ENCODE peak calls at places on chromosomes 6 and 20, in six cellular contexts. X is endothelial cell of umbilical vein, F is fibroblast of lung, G is transverse colon, B is heart right ventricle, C is pancreas. Y is an unnamed sample.

GRCh38 chr6:125983246-125983945 is 2.9 kb upstream of the TRMT11 start:
- DNase-seq in X (peak), F (peak), G (no peak), B (no peak), C (no peak), Y (no peak)

GRCh38 chr6:81890846-81891245 is 138.4 kb upstream of the TENT5A start:
- DNase-seq in X (no peak), F (peak), G (no peak), B (no peak), C (no peak), Y (no peak)

GRCh38 chr6:158703840-158704822 is 54.3 kb downstream of the SYTL3 start:
- DNase-seq in X (peak), F (peak), G (peak), B (peak), C (peak), Y (peak)

GRCh38 chr6:168418631-168419250 is 22.2 kb upstream of the SMOC2 start:
- DNase-seq in X (no peak), F (no peak), G (no peak), B (no peak), C (no peak), Y (peak)

GRCh38 chr6:154319231-154319858 is 37.3 kb downstream of the IPCEF1 start:
- DNase-seq in X (no peak), F (peak), G (no peak), B (no peak), C (no peak), Y (no peak)

GRCh38 chr6:155444120-155444917 is 11.3 kb downstream of the NOX3 start:
- DNase-seq in X (no peak), F (peak), G (no peak), B (no peak), C (no peak), Y (no peak)

GRCh38 chr6:37242042-37242428 is 15.5 kb upstream of the TBC1D22B start:
- DNase-seq in X (no peak), F (no peak), G (no peak), B (no peak), C (no peak), Y (no peak)

GRCh38 chr20:8918145-8918544 is 150.7 kb upstream of the PLCB4 start:
- DNase-seq in X (no peak), F (no peak), G (no peak), B (no peak), C (no peak), Y (no peak)

GRCh38 chr6:107767637-107768036 is 56.5 kb downstream of the SCML4 start:
- DNase-seq in X (no peak), F (no peak), G (no peak), B (no peak), C (no peak), Y (no peak)

GRCh38 chr6:89729818-89730217 is 89.8 kb downstream of the MDN1 start:
- DNase-seq in X (no peak), F (no peak), G (no peak), B (no peak), C (no peak), Y (no peak)

GRCh38 chr20:8402798-8403197 is 270.7 kb downstream of the PLCB1 start:
- DNase-seq in X (no peak), F (no peak), G (no peak), B (no peak), C (no peak), Y (no peak)

GRCh38 chr20:21376631-21377030 is 20.7 kb downstream of the NKX2-4 start:
- DNase-seq in X (no peak), F (no peak), G (no peak), B (no peak), C (no peak), Y (no peak)

GRCh38 chr20:38290829-38291581 is 13.0 kb upstream of the BPI start:
- DNase-seq in X (peak), F (peak), G (no peak), B (peak), C (no peak), Y (no peak)

GRCh38 chr20:37406010-37406998 is 60.4 kb downstream of the SRC start:
- DNase-seq in X (peak), F (no peak), G (peak), B (no peak), C (no peak), Y (peak)

GRCh38 chr6:148971027-148971927 is 224.4 kb downstream of the UST start:
- DNase-seq in X (no peak), F (no peak), G (no peak), B (no peak), C (no peak), Y (no peak)

GRCh38 chr6:9252784-9253183 is 817.4 kb upstream of the SLC35B3 start:
- DNase-seq in X (no peak), F (no peak), G (no peak), B (no peak), C (no peak), Y (no peak)

GRCh38 chr6:137218473-137218916 is 690 bp downstream of the IFNGR1 start:
- DNase-seq in X (peak), F (peak), G (peak), B (peak), C (no peak), Y (peak)

GRCh38 chr6:54335871-54336270 is 27.6 kb downstream of the TINAG start:
- DNase-seq in X (peak), F (peak), G (no peak), B (no peak), C (no peak), Y (no peak)

GRCh38 chr20:59661141-59661540 is 56.8 kb downstream of the PHACTR3 start:
- DNase-seq in X (no peak), F (no peak), G (no peak), B (no peak), C (no peak), Y (no peak)

GRCh38 chr6:52307900-52308372 is 23.4 kb upstream of the MCM3 start:
- DNase-seq in X (peak), F (no peak), G (no peak), B (no peak), C (no peak), Y (no peak)

GRCh38 chr6:113361014-113361645 is 496.0 kb upstream of the MARCKS start:
- DNase-seq in X (peak), F (peak), G (no peak), B (no peak), C (no peak), Y (no peak)

GRCh38 chr20:49419785-49420184 is 62.7 kb downstream of the KCNB1 start:
- DNase-seq in X (no peak), F (no peak), G (no peak), B (no peak), C (no peak), Y (no peak)

GRCh38 chr20:37479275-37479674 is 41.8 kb upstream of the NNAT start:
- DNase-seq in X (no peak), F (no peak), G (no peak), B (no peak), C (no peak), Y (no peak)

GRCh38 chr20:46951405-46951804 is 56.8 kb downstream of the EYA2 start:
- DNase-seq in X (no peak), F (no peak), G (no peak), B (no peak), C (no peak), Y (no peak)

GRCh38 chr6:22800451-22800850 is 231.1 kb downstream of the HDGFL1 start:
- DNase-seq in X (peak), F (no peak), G (no peak), B (no peak), C (no peak), Y (no peak)

GRCh38 chr6:31465718-31466117 is 32.2 kb upstream of the MICB start:
- DNase-seq in X (no peak), F (no peak), G (no peak), B (no peak), C (no peak), Y (no peak)

GRCh38 chr20:50222568-50223320 is 32.1 kb downstream of the CEBPB start:
- DNase-seq in X (no peak), F (no peak), G (no peak), B (no peak), C (peak), Y (no peak)

GRCh38 chr6:101117397-101118185 is 236.5 kb upstream of the ASCC3 start:
- DNase-seq in X (no peak), F (no peak), G (peak), B (no peak), C (no peak), Y (peak)

GRCh38 chr20:8424010-8424409 is 291.9 kb downstream of the PLCB1 start:
- DNase-seq in X (no peak), F (peak), G (no peak), B (no peak), C (no peak), Y (no peak)

GRCh38 chr6:139334791-139335446 is 39.5 kb downstream of the CITED2 start:
- DNase-seq in X (peak), F (peak), G (no peak), B (peak), C (no peak), Y (no peak)

GRCh38 chr20:25088267-25088666 is 6.3 kb upstream of the VSX1 start:
- DNase-seq in X (no peak), F (no peak), G (no peak), B (no peak), C (no peak), Y (no peak)

GRCh38 chr6:52328721-52329120 is 33.2 kb upstream of the PAQR8 start:
- DNase-seq in X (no peak), F (no peak), G (no peak), B (no peak), C (no peak), Y (no peak)

GRCh38 chr6:25934735-25935313 is 4.3 kb upstream of the SLC17A2 start:
- DNase-seq in X (no peak), F (peak), G (no peak), B (no peak), C (no peak), Y (no peak)

GRCh38 chr20:21615617-21616080 is 89.8 kb upstream of the PAX1 start:
- DNase-seq in X (peak), F (peak), G (peak), B (peak), C (peak), Y (peak)

GRCh38 chr6:16059496-16059895 is 69.4 kb upstream of the MYLIP start:
- DNase-seq in X (no peak), F (no peak), G (no peak), B (no peak), C (no peak), Y (no peak)

DNA sequence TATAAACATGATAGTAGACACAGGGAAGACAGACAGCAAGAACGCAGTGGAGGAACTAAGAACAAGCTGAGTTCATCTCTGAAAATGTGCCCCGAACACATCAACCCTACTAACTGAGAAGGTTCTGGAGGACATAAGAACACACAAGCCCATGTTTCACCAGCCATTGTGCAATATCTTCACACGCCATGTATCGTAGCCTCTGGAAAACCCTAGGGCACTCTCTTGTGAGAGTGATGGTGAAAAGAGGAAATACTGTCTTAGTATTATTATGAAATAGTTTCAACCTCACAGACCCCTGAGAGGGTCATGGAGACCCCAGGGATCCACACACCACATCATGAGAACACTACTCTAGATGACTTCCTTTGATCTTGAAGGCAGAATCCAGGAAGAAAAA is 26.1 kb upstream of the FOXF2 start:
- DNase-seq in X (no peak), F (no peak), G (no peak), B (no peak), C (no peak), Y (no peak)
- H3K4me3 ChIP-seq in X (no peak), F (no peak), G (no peak), B (no peak), C (no peak), Y (no peak)

GRCh38 chr6:132494954-132495353 is 18.0 kb downstream of the STX7 start:
- DNase-seq in X (no peak), F (no peak), G (no peak), B (no peak), C (no peak), Y (no peak)
- H3K27ac ChIP-seq in X (no peak), F (no peak), G (no peak), B (no peak), C (no peak), Y (no peak)

DNA sequence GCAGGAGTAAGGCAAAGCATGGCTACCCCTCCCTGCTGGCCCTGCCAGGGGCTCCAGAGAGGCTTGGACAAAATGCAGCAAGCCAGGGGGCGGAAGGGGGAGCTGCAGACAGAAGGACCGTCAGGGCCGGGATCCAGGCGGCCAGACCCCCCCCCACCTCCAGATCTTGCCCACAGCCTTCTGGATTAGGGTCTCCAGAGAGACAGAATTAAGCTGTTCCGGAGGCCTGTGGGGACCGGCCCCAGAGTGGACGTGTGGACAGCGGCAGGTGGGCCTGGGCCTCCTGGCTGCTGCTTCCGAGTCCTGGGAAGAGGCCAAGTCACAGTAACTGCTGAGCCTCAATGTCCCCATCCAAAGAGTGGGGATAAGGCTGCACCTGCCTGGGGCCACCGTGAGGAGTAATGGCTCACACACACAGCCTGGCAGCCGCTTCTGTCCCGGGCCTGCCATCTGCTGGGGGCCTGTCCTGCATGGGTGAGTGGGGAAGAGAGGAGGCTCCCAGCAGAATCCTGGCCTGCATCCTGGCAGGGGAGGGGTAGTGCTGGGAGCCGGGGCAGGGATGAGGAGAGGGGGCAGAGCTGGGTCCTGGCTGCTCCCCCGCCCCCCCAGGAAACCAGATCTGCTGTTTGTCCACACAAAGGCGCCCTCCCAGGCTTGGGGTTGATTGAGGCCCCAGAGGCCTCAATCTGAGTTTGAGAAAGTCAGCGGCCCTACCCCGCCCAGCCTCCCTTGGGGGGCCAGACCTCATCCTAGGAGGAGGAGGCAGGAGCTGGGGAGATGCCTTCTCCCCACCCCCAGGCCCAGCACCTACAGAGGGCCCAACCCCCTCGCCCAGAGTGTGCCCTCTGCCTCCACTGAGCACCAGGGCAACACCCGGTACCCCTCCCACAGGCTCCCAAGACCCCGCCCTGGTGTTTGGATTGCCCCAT is 3.9 kb downstream of the LAMA5 start:
- DNase-seq in X (no peak), F (no peak), G (peak), B (peak), C (peak), Y (peak)
- TF ChIP-seq CTCF in X (no peak), F (no peak), G (no peak), B (no peak), C (no peak), Y (no peak)

DNA sequence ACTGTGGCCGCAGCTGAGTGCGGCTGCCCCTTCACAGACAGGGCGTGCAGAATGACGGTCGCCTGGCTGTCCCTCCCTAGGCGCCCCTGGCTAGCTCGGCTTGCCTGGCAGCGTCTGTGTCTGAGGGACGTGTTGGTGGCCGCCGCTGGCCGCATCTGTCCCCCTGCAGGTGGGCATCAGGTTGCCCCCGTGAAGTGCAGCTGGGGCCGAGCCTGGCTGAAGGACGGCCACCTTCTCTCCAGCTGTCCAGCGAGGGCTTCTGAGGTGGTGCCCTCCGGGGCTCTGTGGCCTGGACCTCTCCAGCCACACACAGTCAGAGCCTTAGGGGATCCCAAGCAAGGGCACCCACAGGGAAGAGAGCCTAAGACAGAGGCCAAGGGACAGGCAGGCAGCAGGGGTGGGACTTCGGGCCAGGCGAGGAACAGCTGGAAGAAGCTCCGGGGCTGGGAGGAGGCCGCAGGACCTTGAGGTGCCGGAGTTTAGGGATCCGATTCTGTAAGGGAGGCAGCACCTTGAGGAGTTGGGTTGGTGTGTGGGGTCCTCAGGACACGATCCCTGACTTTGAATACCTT is 89.0 kb upstream of the EPB41L1 start:
- DNase-seq in X (no peak), F (no peak), G (no peak), B (no peak), C (no peak), Y (no peak)
- H3K4me3 ChIP-seq in X (peak), F (no peak), G (peak), B (peak), C (peak), Y (peak)

DNA sequence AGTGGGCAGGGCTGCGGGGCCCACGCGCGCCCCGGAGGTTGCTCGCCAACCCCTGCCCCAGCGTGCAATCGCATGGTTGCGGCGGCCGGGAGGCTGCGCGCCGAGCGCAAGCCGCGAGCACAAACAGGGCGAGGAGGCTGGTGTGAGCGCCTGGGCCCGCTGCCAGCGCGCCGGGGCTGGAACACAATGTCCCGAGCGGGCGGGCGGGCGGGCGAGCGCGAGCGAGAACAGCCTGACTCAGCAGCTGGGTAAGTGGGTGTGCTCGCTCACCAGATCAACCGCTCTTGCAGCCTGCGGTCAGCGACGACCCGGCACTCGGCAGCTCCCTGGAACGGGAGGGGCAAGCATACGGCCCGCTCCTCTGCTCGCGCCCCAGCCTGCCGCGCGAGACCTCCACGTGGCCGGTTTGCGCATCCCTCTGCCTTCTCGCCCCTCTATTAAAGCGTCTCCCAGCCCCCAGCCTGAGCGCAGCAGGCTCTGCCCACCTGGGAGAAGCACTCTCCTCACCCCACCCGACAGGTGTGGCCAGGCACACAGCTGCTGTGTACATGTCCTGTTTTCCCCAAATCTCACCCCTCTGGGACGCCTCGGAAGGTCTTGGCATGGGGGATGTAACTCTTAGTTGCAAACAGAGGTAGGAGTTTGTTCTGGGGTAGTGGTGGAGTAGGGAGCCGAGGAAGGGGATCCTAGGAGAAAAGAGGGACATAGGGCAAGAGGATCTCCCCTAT is 8.7 kb upstream of the ARMC12 start:
- DNase-seq in X (peak), F (peak), G (peak), B (peak), C (peak), Y (peak)
- H3K27ac ChIP-seq in X (peak), F (peak), G (peak), B (peak), C (peak), Y (peak)

GRCh38 chr20:63622096-63622495 is 4.8 kb downstream of the GMEB2 start:
- DNase-seq in X (no peak), F (no peak), G (no peak), B (no peak), C (peak), Y (peak)

GRCh38 chr20:63625771-63626423 is 1.0 kb downstream of the GMEB2 start:
- DNase-seq in X (no peak), F (peak), G (peak), B (no peak), C (peak), Y (peak)

GRCh38 chr20:63626424-63627128 is at the start of gene GMEB2:
- DNase-seq in X (no peak), F (peak), G (peak), B (peak), C (peak), Y (peak)

GRCh38 chr20:63622732-63623131 is 4.2 kb downstream of the GMEB2 start:
- DNase-seq in X (no peak), F (no peak), G (no peak), B (no peak), C (peak), Y (no peak)

GRCh38 chr20:63624486-63624885 is 2.4 kb downstream of the GMEB2 start:
- DNase-seq in X (no peak), F (peak), G (no peak), B (no peak), C (peak), Y (peak)
- TF ChIP-seq CTCF in X (no peak), F (no peak), G (no peak), B (no peak), C (no peak), Y (no peak)

DNA sequence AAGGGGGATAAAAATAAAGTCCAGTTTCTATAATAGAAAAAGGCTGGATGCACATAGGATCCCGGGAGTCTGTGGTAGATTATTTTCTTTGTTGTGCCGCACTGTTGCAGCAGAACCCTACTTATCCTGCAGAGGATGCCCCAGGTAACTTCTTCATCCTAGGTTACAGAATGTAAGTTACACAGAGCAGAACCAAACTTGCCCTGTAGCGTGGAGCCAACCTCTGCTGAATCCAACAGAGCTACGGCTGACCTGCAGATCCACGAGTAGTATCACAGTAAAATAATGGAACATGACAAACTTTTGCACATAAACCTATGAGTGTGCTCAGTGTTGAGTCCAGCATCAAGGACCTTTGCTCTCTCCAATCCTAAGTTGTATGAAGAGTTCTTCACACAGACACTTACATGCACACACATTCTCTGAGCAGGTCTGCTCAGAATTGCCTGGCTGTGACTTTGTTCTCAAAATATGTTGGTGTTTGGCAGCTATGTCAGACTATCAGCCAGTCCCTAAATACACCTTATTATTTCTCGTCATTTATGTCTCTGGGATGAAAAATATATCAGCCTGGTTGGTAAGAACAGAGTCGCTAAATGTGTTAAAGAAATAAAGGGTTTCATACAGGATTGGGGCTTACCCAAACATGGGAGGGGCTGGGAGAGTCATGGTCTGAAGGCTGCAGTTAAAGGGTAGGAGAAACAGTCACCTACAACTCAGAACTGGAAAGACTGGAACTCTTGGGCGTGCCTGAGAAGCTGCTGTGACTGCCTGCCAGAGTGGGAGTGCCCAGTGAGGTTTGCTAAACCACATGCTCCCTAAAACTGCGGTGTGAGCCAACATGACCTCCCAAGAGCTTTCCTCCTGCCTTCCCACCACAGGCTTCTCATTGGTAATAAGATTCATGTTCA is 165.1 kb upstream of the SLC24A3 start:
- DNase-seq in X (no peak), F (no peak), G (peak), B (peak), C (no peak), Y (no peak)
- H3K4me3 ChIP-seq in X (no peak), F (no peak), G (no peak), B (no peak), C (no peak), Y (no peak)

Y was measured in left lung.